ENCODE peak calls at places on chromosomes 6 and 20, in ten cellular contexts. D is cardiac muscle cell, L is tibial artery, N is tibial nerve, U is astrocyte, T is fibroblast of lung, V is breast epithelium, M is neural progenitor cell, P is HepG2, K is colonic mucosa. R is an unnamed sample.

GRCh38 chr6:44128020-44128917 is 915 bp downstream of the TMEM63B start:
- DNase-seq in D (peak), L (peak), N (no peak), U (no peak), T (peak), V (peak), M (peak), P (peak), K (peak), R (peak)

GRCh38 chr20:33673411-33674293 is 576 bp downstream of the NECAB3 start:
- DNase-seq in D (no peak), L (no peak), N (no peak), U (no peak), T (peak), V (no peak), M (no peak), P (no peak), K (no peak), R (peak)

GRCh38 chr6:133947302-133947900 is 5.6 kb upstream of the TBPL1 start:
- DNase-seq in D (no peak), L (no peak), N (no peak), U (no peak), T (no peak), V (no peak), M (no peak), P (no peak), K (peak), R (no peak)

GRCh38 chr20:23293689-23294088 is 56.9 kb upstream of the NXT1 start:
- DNase-seq in D (no peak), L (peak), N (no peak), U (no peak), T (no peak), V (no peak), M (no peak), P (no peak), K (no peak), R (no peak)

GRCh38 chr6:32975886-32976285 is 7.5 kb downstream of the BRD2 start:
- DNase-seq in D (no peak), L (no peak), N (no peak), U (no peak), T (no peak), V (no peak), M (no peak), P (no peak), K (no peak), R (no peak)

GRCh38 chr20:19783966-19784401 is 25.9 kb downstream of the RIN2 start:
- DNase-seq in D (no peak), L (no peak), N (no peak), U (peak), T (peak), V (peak), M (no peak), P (peak), K (no peak), R (no peak)

GRCh38 chr6:3885262-3886036 is 36.3 kb downstream of the FAM50B start:
- DNase-seq in D (peak), L (no peak), N (no peak), U (no peak), T (no peak), V (no peak), M (no peak), P (peak), K (no peak), R (peak)

GRCh38 chr20:41173161-41173721 is 35.9 kb downstream of the PLCG1 start:
- DNase-seq in D (peak), L (peak), N (peak), U (peak), T (peak), V (peak), M (peak), P (peak), K (peak), R (peak)

GRCh38 chr6:3230275-3231212 is 3.1 kb upstream of the TUBB2B start:
- DNase-seq in D (peak), L (no peak), N (no peak), U (peak), T (peak), V (no peak), M (peak), P (no peak), K (no peak), R (peak)

GRCh38 chr6:36699290-36699689 is 1.7 kb downstream of the RAB44 start:
- DNase-seq in D (no peak), L (no peak), N (no peak), U (no peak), T (no peak), V (no peak), M (no peak), P (no peak), K (no peak), R (peak)

GRCh38 chr6:154508573-154509375 is 1.7 kb downstream of the CNKSR3 start:
- DNase-seq in D (no peak), L (no peak), N (no peak), U (peak), T (peak), V (peak), M (no peak), P (peak), K (peak), R (no peak)

GRCh38 chr6:89145461-89145961 is 344 bp upstream of the PM20D2 start:
- DNase-seq in D (no peak), L (no peak), N (no peak), U (no peak), T (peak), V (no peak), M (peak), P (no peak), K (no peak), R (no peak)

GRCh38 chr6:129969064-129969463 is 49.3 kb upstream of the L3MBTL3 start:
- DNase-seq in D (no peak), L (no peak), N (no peak), U (no peak), T (no peak), V (no peak), M (no peak), P (no peak), K (no peak), R (peak)

GRCh38 chr6:107550906-107551305 is 61.0 kb downstream of the SOBP start:
- DNase-seq in D (no peak), L (no peak), N (no peak), U (no peak), T (no peak), V (no peak), M (no peak), P (no peak), K (no peak), R (no peak)

GRCh38 chr6:30391240-30391639 is 46.3 kb downstream of the RPP21 start:
- DNase-seq in D (no peak), L (no peak), N (no peak), U (no peak), T (no peak), V (no peak), M (no peak), P (no peak), K (no peak), R (no peak)

GRCh38 chr6:108844632-108845031 is 3.6 kb upstream of the ARMC2 start:
- DNase-seq in D (no peak), L (no peak), N (no peak), U (no peak), T (no peak), V (no peak), M (no peak), P (no peak), K (no peak), R (no peak)

GRCh38 chr6:148761532-148761951 is 14.7 kb downstream of the UST start:
- DNase-seq in D (peak), L (no peak), N (no peak), U (no peak), T (no peak), V (no peak), M (no peak), P (no peak), K (no peak), R (peak)
- H3K27ac ChIP-seq in D (peak), L (peak), N (peak), U (peak), T (peak), V (peak), M (no peak), P (no peak), K (peak), R (no peak)

GRCh38 chr6:121549741-121550140 is 114.3 kb downstream of the GJA1 start:
- DNase-seq in D (no peak), L (no peak), N (no peak), U (peak), T (peak), V (no peak), M (no peak), P (no peak), K (no peak), R (no peak)

GRCh38 chr6:121539537-121539936 is 104.1 kb downstream of the GJA1 start:
- DNase-seq in D (no peak), L (no peak), N (no peak), U (no peak), T (no peak), V (no peak), M (no peak), P (no peak), K (no peak), R (no peak)

GRCh38 chr6:121540210-121540609 is 104.8 kb downstream of the GJA1 start:
- DNase-seq in D (no peak), L (no peak), N (no peak), U (no peak), T (no peak), V (no peak), M (no peak), P (no peak), K (no peak), R (no peak)

GRCh38 chr6:121548146-121548545 is 112.7 kb downstream of the GJA1 start:
- DNase-seq in D (no peak), L (no peak), N (no peak), U (no peak), T (no peak), V (no peak), M (no peak), P (no peak), K (no peak), R (no peak)

GRCh38 chr6:121544691-121545090 is 109.2 kb downstream of the GJA1 start:
- DNase-seq in D (no peak), L (no peak), N (no peak), U (peak), T (peak), V (no peak), M (no peak), P (no peak), K (no peak), R (no peak)
- TF ChIP-seq CTCF in D (no peak), L (no peak), N (no peak), U (no peak), T (no peak), V (no peak), M (no peak), P (no peak), K (no peak), R (no peak)

DNA sequence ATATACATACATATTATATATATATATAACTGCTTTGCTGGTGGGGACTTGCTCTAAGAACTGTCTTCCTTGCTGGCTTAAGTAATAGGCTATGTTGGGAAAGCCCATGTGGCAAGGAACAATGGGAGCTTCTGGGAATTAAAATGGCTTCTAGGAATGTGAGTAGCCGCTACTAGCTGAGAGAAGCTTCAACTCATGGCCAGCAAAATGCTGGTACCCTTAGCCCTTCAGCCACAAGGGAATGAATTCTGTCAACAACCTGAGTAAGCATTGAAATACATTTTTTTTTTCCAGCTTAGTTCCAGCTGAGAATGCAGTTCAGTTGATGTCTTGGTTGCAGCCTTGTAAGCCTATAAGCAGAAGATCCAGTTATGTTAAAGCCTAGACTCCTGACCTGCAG is 911.7 kb upstream of the MAP3K7 start:
- DNase-seq in D (no peak), L (no peak), N (no peak), U (no peak), T (no peak), V (no peak), M (no peak), P (no peak), K (no peak), R (no peak)
- H3K4me3 ChIP-seq in D (no peak), L (no peak), N (no peak), U (no peak), T (no peak), V (no peak), M (no peak), P (no peak), K (no peak), R (no peak)

GRCh38 chr20:50797142-50797541 is 2.3 kb downstream of the BCAS4 start:
- DNase-seq in D (no peak), L (no peak), N (no peak), U (no peak), T (no peak), V (no peak), M (no peak), P (no peak), K (no peak), R (no peak)
- H3K27ac ChIP-seq in D (no peak), L (no peak), N (no peak), U (no peak), T (no peak), V (no peak), M (no peak), P (no peak), K (no peak), R (no peak)

DNA sequence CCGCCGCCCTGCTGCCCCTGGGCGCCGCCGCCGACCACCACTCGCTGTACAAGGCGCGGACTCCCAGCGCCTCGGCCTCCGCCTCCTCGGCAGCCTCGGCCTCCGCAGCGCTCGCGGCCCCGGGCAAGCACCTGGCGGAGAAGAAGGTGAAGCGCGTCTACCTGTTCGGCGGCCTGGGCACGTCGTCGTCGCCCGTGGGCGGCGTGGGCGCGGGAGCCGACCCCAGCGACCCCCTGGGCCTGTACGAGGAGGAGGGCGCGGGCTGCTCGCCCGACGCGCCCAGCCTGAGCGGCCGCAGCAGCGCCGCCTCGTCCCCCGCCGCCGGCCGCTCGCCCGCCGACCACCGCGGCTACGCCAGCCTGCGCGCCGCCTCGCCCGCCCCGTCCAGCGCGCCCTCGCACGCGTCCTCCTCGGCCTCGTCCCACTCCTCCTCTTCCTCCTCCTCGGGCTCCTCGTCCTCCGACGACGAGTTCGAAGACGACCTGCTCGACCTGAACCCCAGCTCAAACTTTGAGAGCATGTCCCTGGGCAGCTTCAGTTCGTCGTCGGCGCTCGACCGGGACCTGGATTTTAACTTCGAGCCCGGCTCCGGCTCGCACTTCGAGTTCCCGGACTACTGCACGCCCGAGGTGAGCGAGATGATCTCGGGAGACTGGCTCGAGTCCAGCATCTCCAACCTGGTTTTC is 1.9 kb downstream of the SOX4 start:
- DNase-seq in D (peak), L (no peak), N (peak), U (no peak), T (no peak), V (peak), M (peak), P (no peak), K (peak), R (no peak)
- TF ChIP-seq CTCF in D (no peak), L (no peak), N (peak), U (no peak), T (no peak), V (no peak), M (peak), P (peak), K (no peak), R (peak)

DNA sequence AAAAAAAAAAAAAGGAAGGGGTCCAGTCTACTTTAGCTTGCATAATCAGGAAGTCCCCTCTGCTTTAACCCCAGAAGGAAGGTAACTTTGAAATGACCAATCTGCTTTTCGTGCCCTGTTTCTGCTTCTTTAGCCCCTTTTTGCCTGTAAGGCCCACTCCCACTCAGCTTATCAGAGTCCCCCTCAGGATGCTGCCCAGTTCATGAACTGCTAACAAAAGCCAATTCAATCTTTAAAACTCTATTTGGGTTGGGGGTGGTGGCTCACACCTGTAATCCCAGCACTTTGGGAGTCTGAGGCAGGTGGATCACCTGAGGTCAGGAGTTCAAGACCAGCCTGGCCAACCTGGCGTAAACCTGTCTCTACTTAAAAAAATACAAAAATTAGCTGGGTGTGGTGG is 12.3 kb downstream of the GHRH start:
- DNase-seq in D (no peak), L (no peak), N (no peak), U (no peak), T (no peak), V (no peak), M (no peak), P (no peak), K (no peak), R (no peak)
- H3K4me3 ChIP-seq in D (no peak), L (no peak), N (no peak), U (no peak), T (no peak), V (no peak), M (no peak), P (no peak), K (no peak), R (no peak)

GRCh38 chr20:44552039-44552438 is 30.2 kb upstream of the SERINC3 start:
- DNase-seq in D (no peak), L (no peak), N (no peak), U (no peak), T (no peak), V (no peak), M (no peak), P (peak), K (peak), R (no peak)
- H3K27ac ChIP-seq in D (no peak), L (peak), N (no peak), U (no peak), T (no peak), V (peak), M (no peak), P (no peak), K (peak), R (no peak)

GRCh38 chr6:132730560-132730959 is 16.7 kb upstream of the VNN1 start:
- DNase-seq in D (no peak), L (no peak), N (no peak), U (peak), T (peak), V (no peak), M (no peak), P (no peak), K (no peak), R (no peak)

GRCh38 chr6:132731086-132731485 is 17.2 kb upstream of the VNN1 start:
- DNase-seq in D (no peak), L (no peak), N (no peak), U (peak), T (peak), V (no peak), M (no peak), P (no peak), K (no peak), R (no peak)

GRCh38 chr6:132726608-132726975 is 12.7 kb upstream of the VNN1 start:
- DNase-seq in D (no peak), L (no peak), N (no peak), U (no peak), T (no peak), V (no peak), M (no peak), P (no peak), K (no peak), R (no peak)

GRCh38 chr6:132725947-132726607 is 12.2 kb upstream of the VNN1 start:
- DNase-seq in D (no peak), L (no peak), N (no peak), U (no peak), T (no peak), V (no peak), M (no peak), P (no peak), K (no peak), R (no peak)

DNA sequence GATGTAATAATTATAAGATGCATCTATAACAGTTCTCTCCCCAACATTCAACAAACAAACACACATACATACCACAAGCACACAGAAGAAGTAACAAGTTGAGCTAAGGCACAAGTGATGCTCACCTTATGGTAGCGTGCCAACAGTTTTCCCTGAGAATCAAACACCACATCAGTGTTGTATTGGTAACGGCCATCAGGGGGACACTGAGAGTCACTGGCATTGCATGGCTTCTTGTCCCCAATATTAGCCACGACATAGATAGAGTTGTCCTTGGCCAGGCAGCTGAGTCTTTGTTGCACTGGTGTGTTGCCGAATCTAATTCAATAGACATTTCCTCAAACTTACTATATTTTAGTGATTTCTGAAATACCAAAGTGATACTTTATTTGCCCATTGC is 14.8 kb upstream of the VNN1 start:
- DNase-seq in D (no peak), L (no peak), N (no peak), U (no peak), T (no peak), V (no peak), M (peak), P (peak), K (no peak), R (peak)
- TF ChIP-seq CTCF in D (no peak), L (no peak), N (no peak), U (no peak), T (no peak), V (no peak), M (peak), P (peak), K (no peak), R (peak)

DNA sequence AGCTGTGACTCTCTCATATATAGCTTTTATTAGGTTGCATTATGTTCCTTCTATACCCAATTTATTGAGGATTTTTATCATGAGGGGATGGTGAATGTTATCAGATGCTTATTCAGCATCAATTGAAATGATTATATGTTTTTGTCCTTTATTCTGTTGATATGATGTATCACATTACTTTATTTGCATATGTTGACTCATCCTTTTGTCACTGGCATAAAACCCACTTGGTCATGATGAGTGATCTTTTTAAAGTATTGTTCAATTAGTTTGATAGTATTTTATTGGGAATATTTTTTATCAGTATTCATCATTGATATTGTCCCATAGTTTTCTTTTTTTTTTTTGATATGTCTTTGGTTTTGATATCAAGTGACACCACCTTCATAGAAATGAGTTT is 529.9 kb downstream of the MMUT start:
- DNase-seq in D (no peak), L (no peak), N (no peak), U (no peak), T (no peak), V (no peak), M (no peak), P (no peak), K (no peak), R (no peak)
- H3K4me3 ChIP-seq in D (no peak), L (no peak), N (no peak), U (no peak), T (no peak), V (no peak), M (no peak), P (no peak), K (no peak), R (no peak)